ENCODE peak calls at places on chromosomes 16 and 17, in four cellular contexts. P is RCC 7860; S is activated CD4-positive, CD25-positive, alpha-beta regulatory T cell treated with anti-CD3 and anti-CD28 coated beads, Interleukin-2, amount 50 U/mL, for 72 hours; G is ascending aorta. J is an unnamed sample.

GRCh38 chr17:61744252-61744651 is 119.1 kb downstream of the BRIP1 start:
- DNase-seq in P (no peak), S (no peak), G (no peak), J (no peak)

GRCh38 chr17:35371934-35372333 is 1.5 kb downstream of the SLFN11 start:
- DNase-seq in P (no peak), S (no peak), G (no peak), J (no peak)

GRCh38 chr17:69246726-69247375 is 18.2 kb upstream of the ABCA10 start:
- DNase-seq in P (peak; percentile 23), S (no peak), G (no peak), J (peak; percentile 31)

GRCh38 chr17:57286372-57287105 is 30.2 kb downstream of the MSI2 start:
- DNase-seq in P (no peak), S (no peak), G (no peak), J (peak; percentile 77)

GRCh38 chr16:14454391-14454790 is 175.7 kb downstream of the PARN start:
- DNase-seq in P (peak; percentile 33), S (no peak), G (no peak), J (no peak)

GRCh38 chr16:55900616-55901393 is 25.6 kb upstream of the CES5A start:
- DNase-seq in P (no peak), S (no peak), G (no peak), J (no peak)

GRCh38 chr17:72691601-72692000 is 400.9 kb downstream of the SLC39A11 start:
- DNase-seq in P (no peak), S (no peak), G (no peak), J (no peak)

GRCh38 chr17:50350733-50351132 is 4.8 kb downstream of the XYLT2 start:
- DNase-seq in P (no peak), S (no peak), G (no peak), J (no peak)

GRCh38 chr16:57536306-57537193 is at the start of gene CCDC102A:
- DNase-seq in P (no peak), S (no peak), G (peak; percentile 68), J (no peak)

GRCh38 chr16:88541109-88541508 is 29.1 kb upstream of the ZC3H18 start:
- DNase-seq in P (no peak), S (no peak), G (no peak), J (no peak)

GRCh38 chr16:66409156-66409555 is 17.9 kb upstream of the BEAN1 start:
- DNase-seq in P (peak; percentile 17), S (no peak), G (no peak), J (no peak)

GRCh38 chr16:3065742-3066439 is 451 bp downstream of the IL32 start:
- DNase-seq in P (no peak), S (no peak), G (no peak), J (no peak)

GRCh38 chr17:12996941-12997340 is 20.9 kb downstream of the ELAC2 start:
- DNase-seq in P (no peak), S (no peak), G (no peak), J (no peak)

GRCh38 chr16:21277927-21278706 is at the start of gene CRYM:
- DNase-seq in P (no peak), S (peak; percentile 45), G (peak; percentile 70), J (peak; percentile 67)

GRCh38 chr17:7214300-7215135 is 5.1 kb downstream of the DLG4 start:
- DNase-seq in P (peak; percentile 80), S (peak; percentile 98), G (peak; percentile 99), J (peak; percentile 100)

GRCh38 chr16:53631236-53631635 is 72.4 kb downstream of the RPGRIP1L start:
- DNase-seq in P (no peak), S (no peak), G (no peak), J (no peak)

GRCh38 chr17:81294512-81295030 is 536 bp downstream of the SLC38A10 start:
- DNase-seq in P (no peak), S (peak; percentile 41), G (no peak), J (no peak)

GRCh38 chr17:82696916-82697807 is 1.3 kb downstream of the RAB40B start:
- DNase-seq in P (no peak), S (no peak), G (no peak), J (no peak)

GRCh38 chr16:72890587-72890986 is 157.3 kb downstream of the ZFHX3 start:
- DNase-seq in P (no peak), S (no peak), G (no peak), J (no peak)

GRCh38 chr16:67884684-67885083 is at the start of gene NRN1L:
- DNase-seq in P (no peak), S (no peak), G (peak; percentile 93), J (peak; percentile 75)

GRCh38 chr17:57186231-57187019 is 69.9 kb upstream of the MSI2 start:
- DNase-seq in P (no peak), S (no peak), G (no peak), J (no peak)

GRCh38 chr17:82679586-82680465 is 18.7 kb downstream of the RAB40B start:
- DNase-seq in P (no peak), S (no peak), G (no peak), J (no peak)

GRCh38 chr16:74738134-74738541 is 36.5 kb downstream of the FA2H start:
- DNase-seq in P (peak; percentile 89), S (no peak), G (no peak), J (no peak)

GRCh38 chr17:60415146-60415545 is 7.1 kb upstream of the CHCT1 start:
- DNase-seq in P (no peak), S (no peak), G (no peak), J (no peak)

GRCh38 chr16:1981398-1981836 is at the start of gene NOXO1:
- DNase-seq in P (no peak), S (no peak), G (no peak), J (no peak)

GRCh38 chr16:75074920-75075687 is 41.5 kb downstream of the LDHD start:
- DNase-seq in P (no peak), S (peak; percentile 73), G (no peak), J (no peak)

GRCh38 chr17:38749222-38750043 is 1.3 kb upstream of the PCGF2 start:
- DNase-seq in P (peak; percentile 81), S (no peak), G (peak; percentile 89), J (peak; percentile 77)